ENCODE peak calls at places on chromosomes 7 and 10, in ten cellular contexts. S, P, T, H, C, G, R, A, X and N are unnamed samples.

GRCh38 chr10:45353176-45353575 is 20.8 kb upstream of the ALOX5 start:
- DNase-seq in A (no peak), R (no peak), X (no peak), H (no peak), S (no peak), P (no peak), C (no peak), G (no peak), T (no peak), N (no peak)

GRCh38 chr10:73931767-73932624 is 21.1 kb downstream of the PLAU start:
- DNase-seq in G (peak), C (no peak), X (peak), A (peak), H (no peak), S (no peak), T (no peak), R (no peak), P (no peak), N (no peak)

GRCh38 chr10:71285180-71285545 is 33.9 kb upstream of the SLC29A3 start:
- DNase-seq in H (peak), P (no peak), C (no peak), A (no peak), G (no peak), X (no peak), S (peak), T (no peak), R (peak), N (no peak)

GRCh38 chr10:23262928-23263327 is 70.8 kb downstream of the PTF1A start:
- DNase-seq in G (no peak), A (no peak), X (no peak), H (no peak), S (no peak), C (no peak), R (no peak), P (no peak), T (no peak), N (no peak)

GRCh38 chr10:123551259-123551658 is 114.9 kb upstream of the GPR26 start:
- DNase-seq in C (no peak), H (no peak), S (no peak), X (no peak), A (no peak), P (no peak), T (no peak), G (no peak), R (no peak), N (no peak)

GRCh38 chr7:93574646-93575554 is at the start of gene CALCR:
- DNase-seq in P (no peak), X (no peak), S (peak), A (no peak), R (no peak), G (peak), H (no peak), C (no peak), T (no peak), N (no peak)

GRCh38 chr10:124152139-124152780 is 58.9 kb upstream of the CHST15 start:
- DNase-seq in P (no peak), T (peak), S (no peak), H (no peak), R (no peak), C (peak), G (peak), A (no peak), X (no peak), N (no peak)

GRCh38 chr7:104133238-104133637 is 74.6 kb downstream of the ORC5 start:
- DNase-seq in X (no peak), R (peak), P (no peak), T (no peak), H (no peak), C (no peak), A (no peak), S (no peak), G (no peak), N (no peak)

GRCh38 chr7:53229202-53229601 is 193.8 kb downstream of the POM121L12 start:
- DNase-seq in A (no peak), H (no peak), S (no peak), G (no peak), P (no peak), C (no peak), X (no peak), R (no peak), T (no peak), N (no peak)

GRCh38 chr7:41630741-41631140 is 72.1 kb downstream of the INHBA start:
- DNase-seq in C (no peak), S (no peak), P (peak), T (no peak), X (no peak), A (no peak), G (no peak), H (no peak), R (no peak), N (no peak)